ENCODE peak calls at places on chromosomes 1 and 21, in eight cellular contexts. R is activated CD8-positive, alpha-beta memory T cell treated with anti-CD3 and anti-CD28 coated beads, Interleukin-2, amount 10 ng/mL, durations not matched to agents 7 days and 5 days; T is central memory CD8-positive, alpha-beta T cell; B is Right ventricle myocardium inferior; V is left cardiac atrium; J is RWPE2; C is mucosa of descending colon; S is heart right ventricle. W is an unnamed sample.

GRCh38 chr1:168947039-168947438 is 159.5 kb upstream of the ATP1B1 start:
- ATAC-seq in B (no peak), J (no peak), T (no peak), V (no peak), C (peak), S (no peak), R (no peak), W (no peak)

GRCh38 chr1:117592155-117592554 is 13.7 kb upstream of the TENT5C start:
- ATAC-seq in V (no peak), B (no peak), R (no peak), T (no peak), S (no peak), C (peak), J (no peak), W (no peak)

GRCh38 chr1:226677121-226678020 is 61.7 kb downstream of the ITPKB start:
- ATAC-seq in C (peak), J (peak), V (peak), R (peak), B (peak), T (peak), S (peak), W (peak)

GRCh38 chr1:192061556-192061955 is 96.7 kb upstream of the RGS18 start:
- ATAC-seq in B (no peak), V (no peak), T (no peak), R (no peak), C (no peak), S (no peak), J (peak), W (no peak)

GRCh38 chr21:36169465-36170128 is 13.0 kb downstream of the DOP1B start:
- ATAC-seq in B (no peak), S (no peak), J (no peak), C (no peak), T (no peak), V (no peak), R (no peak), W (no peak)

GRCh38 chr1:23013657-23014056 is 2.0 kb downstream of the TEX46 start:
- ATAC-seq in C (no peak), B (no peak), R (no peak), S (no peak), T (no peak), J (peak), V (no peak), W (no peak)

GRCh38 chr1:92736395-92736794 is 48.5 kb downstream of the EVI5 start:
- ATAC-seq in S (no peak), J (no peak), V (no peak), B (no peak), C (no peak), T (no peak), R (no peak), W (peak)

GRCh38 chr1:43693371-43693770 is 14.0 kb upstream of the ST3GAL3 start:
- ATAC-seq in V (no peak), C (no peak), J (no peak), R (no peak), S (no peak), T (no peak), B (no peak), W (no peak)

GRCh38 chr1:54758678-54759348 is 5.5 kb downstream of the PARS2 start:
- ATAC-seq in B (no peak), J (no peak), T (no peak), V (no peak), C (no peak), R (no peak), S (no peak), W (no peak)

GRCh38 chr21:45464309-45464708 is 59.3 kb downstream of the COL18A1 start:
- ATAC-seq in J (no peak), B (no peak), V (no peak), S (no peak), R (no peak), T (no peak), C (no peak), W (no peak)

GRCh38 chr1:35097224-35097623 is 18.0 kb downstream of the ZMYM1 start:
- ATAC-seq in S (no peak), B (no peak), R (no peak), T (no peak), V (no peak), J (no peak), C (no peak), W (peak)

GRCh38 chr1:114033219-114033706 is 54.0 kb downstream of the OLFML3 start:
- ATAC-seq in R (no peak), V (peak), S (no peak), C (no peak), B (no peak), J (peak), T (no peak), W (peak)

GRCh38 chr1:53011175-53011574 is 50.8 kb upstream of the PODN start:
- ATAC-seq in J (no peak), B (no peak), T (no peak), R (no peak), C (no peak), V (no peak), S (no peak), W (no peak)

GRCh38 chr1:151032164-151032563 is 4.2 kb upstream of the BNIPL start:
- ATAC-seq in J (no peak), C (no peak), T (no peak), B (no peak), S (no peak), V (no peak), R (no peak), W (no peak)

GRCh38 chr1:40244138-40244744 is 3.5 kb upstream of the TMCO2 start:
- ATAC-seq in B (no peak), R (no peak), S (no peak), C (no peak), T (no peak), J (no peak), V (no peak), W (no peak)

GRCh38 chr1:183968386-183968785 is 69.1 kb downstream of the COLGALT2 start:
- ATAC-seq in C (no peak), S (no peak), T (no peak), J (no peak), B (no peak), R (no peak), V (no peak), W (no peak)

GRCh38 chr1:28291711-28292110 is 32.4 kb downstream of the SESN2 start:
- ATAC-seq in S (no peak), B (no peak), T (no peak), V (no peak), J (no peak), C (no peak), R (no peak), W (no peak)

GRCh38 chr1:116538527-116538926 is 32.3 kb downstream of the CD58 start:
- ATAC-seq in S (no peak), R (peak), B (no peak), V (peak), T (peak), J (peak), C (peak), W (peak)

GRCh38 chr1:106620521-106620954 is 435.9 kb upstream of the PRMT6 start:
- ATAC-seq in R (no peak), C (no peak), B (no peak), V (no peak), J (peak), T (no peak), S (no peak), W (no peak)

GRCh38 chr1:184811439-184812111 is 56.9 kb upstream of the EDEM3 start:
- ATAC-seq in T (no peak), C (no peak), R (no peak), B (peak), S (peak), J (no peak), V (peak), W (no peak)

GRCh38 chr1:52532732-52533327 is 20.1 kb downstream of the TUT4 start:
- ATAC-seq in C (no peak), S (no peak), V (no peak), T (no peak), B (no peak), R (no peak), J (no peak), W (no peak)

GRCh38 chr1:151494741-151495281 is 16.4 kb upstream of the CGN start:
- ATAC-seq in B (no peak), R (peak), J (peak), V (peak), C (peak), S (no peak), T (no peak), W (peak)

GRCh38 chr1:156896490-156897033 is 3.0 kb downstream of the PEAR1 start:
- ATAC-seq in T (no peak), J (peak), V (peak), R (no peak), B (no peak), C (no peak), S (no peak), W (peak)

GRCh38 chr1:228882785-228883450 is 147.6 kb downstream of the RHOU start:
- ATAC-seq in V (no peak), T (no peak), J (no peak), R (no peak), C (no peak), S (no peak), B (no peak), W (no peak)

GRCh38 chr1:168513656-168514404 is 30.0 kb downstream of the XCL2 start:
- ATAC-seq in R (peak), V (peak), T (no peak), J (no peak), C (peak), S (no peak), B (peak), W (no peak)

GRCh38 chr1:221765527-221765926 is 23.6 kb upstream of the DUSP10 start:
- ATAC-seq in C (no peak), B (no peak), J (no peak), R (no peak), T (no peak), S (no peak), V (no peak), W (no peak)

GRCh38 chr1:48208251-48208650 is 14.3 kb upstream of the SLC5A9 start:
- ATAC-seq in J (no peak), R (no peak), T (no peak), S (no peak), V (no peak), C (no peak), B (no peak), W (no peak)

GRCh38 chr1:197692965-197693364 is 82.3 kb downstream of the DENND1B start:
- ATAC-seq in C (peak), R (no peak), B (no peak), V (no peak), T (no peak), S (no peak), J (peak), W (peak)

GRCh38 chr1:204565617-204566582 is 49.7 kb downstream of the MDM4 start:
- ATAC-seq in J (peak), B (peak), S (peak), T (peak), C (peak), R (peak), V (peak), W (peak)

GRCh38 chr1:153608089-153608672 is 4.8 kb downstream of the S100A16 start:
- ATAC-seq in V (no peak), R (no peak), B (no peak), S (peak), T (no peak), J (no peak), C (no peak), W (peak)

GRCh38 chr1:3727042-3727824 is 25.0 kb upstream of the CCDC27 start:
- ATAC-seq in C (no peak), R (peak), B (no peak), S (peak), J (peak), V (no peak), T (no peak), W (peak)

GRCh38 chr21:34243562-34243961 is 120.2 kb upstream of the KCNE2 start:
- ATAC-seq in C (peak), S (no peak), J (peak), V (peak), B (no peak), R (no peak), T (no peak), W (peak)

GRCh38 chr1:53957231-53957818 is 11.2 kb downstream of the LRRC42 start:
- ATAC-seq in S (no peak), R (no peak), V (peak), B (no peak), J (peak), C (peak), T (no peak), W (peak)

GRCh38 chr1:46735708-46736324 is 16.9 kb upstream of the EFCAB14 start:
- ATAC-seq in C (peak), T (no peak), S (no peak), B (peak), J (peak), R (no peak), V (peak), W (peak)

GRCh38 chr1:117633423-117633822 is 27.6 kb downstream of the TENT5C start:
- ATAC-seq in R (no peak), B (no peak), C (peak), J (no peak), T (no peak), V (peak), S (no peak), W (no peak)

GRCh38 chr21:45016491-45017375 is 57.6 kb upstream of the ADARB1 start:
- ATAC-seq in R (no peak), T (no peak), V (no peak), B (peak), S (no peak), C (no peak), J (no peak), W (no peak)

GRCh38 chr1:167747988-167748387 is 26.2 kb downstream of the MPZL1 start:
- ATAC-seq in S (no peak), R (no peak), T (no peak), B (no peak), J (no peak), C (no peak), V (no peak), W (no peak)

GRCh38 chr1:31725777-31726535 is 22.1 kb upstream of the COL16A1 start:
- ATAC-seq in C (peak), V (no peak), T (no peak), R (no peak), J (no peak), S (no peak), B (no peak), W (no peak)

GRCh38 chr1:226526801-226527595 is 21.6 kb upstream of the STUM start:
- ATAC-seq in S (peak), R (no peak), B (peak), V (peak), C (no peak), T (no peak), J (no peak), W (peak)

W was measured in SK-N-SH treated with all-trans-retinoic acid at 6 μM for 48 hours.